ENCODE peak calls at places on chromosomes 1 and 21, in eight cellular contexts. I is AG04450; J is esophagus muscularis mucosa; O is CD8-positive, alpha-beta T cell; G is RWPE1; Y is colonic mucosa; D is AG10803; E is mesothelial cell of epicardium. K is an unnamed sample.

GRCh38 chr1:119010201-119010600 is 22.1 kb upstream of the TBX15 start:
- DNase-seq in I (no peak), J (no peak), O (no peak), G (no peak), Y (no peak), D (peak), E (no peak), K (no peak)

GRCh38 chr1:234753979-234754378 is 144.0 kb upstream of the IRF2BP2 start:
- DNase-seq in I (no peak), J (no peak), O (no peak), G (no peak), Y (no peak), D (no peak), E (no peak), K (no peak)

GRCh38 chr1:221698579-221699349 is 43.1 kb downstream of the DUSP10 start:
- DNase-seq in I (no peak), J (no peak), O (no peak), G (no peak), Y (no peak), D (peak), E (no peak), K (no peak)

GRCh38 chr21:43824250-43824882 is 35.0 kb downstream of the RRP1 start:
- DNase-seq in I (peak), J (no peak), O (no peak), G (no peak), Y (no peak), D (peak), E (no peak), K (no peak)

GRCh38 chr1:53341521-53341895 is 13.6 kb upstream of the LRP8 start:
- DNase-seq in I (no peak), J (peak), O (peak), G (no peak), Y (no peak), D (no peak), E (peak), K (no peak)

GRCh38 chr1:185309566-185309965 is 7.5 kb downstream of the IVNS1ABP start:
- DNase-seq in I (no peak), J (no peak), O (no peak), G (no peak), Y (no peak), D (no peak), E (no peak), K (no peak)

GRCh38 chr1:201456499-201457309 is 12.3 kb downstream of the PHLDA3 start:
- DNase-seq in I (peak), J (no peak), O (no peak), G (peak), Y (peak), D (peak), E (no peak), K (no peak)

GRCh38 chr1:182568647-182569284 is 20.3 kb downstream of the RNASEL start:
- DNase-seq in I (no peak), J (no peak), O (no peak), G (no peak), Y (peak), D (no peak), E (no peak), K (no peak)

GRCh38 chr1:220767312-220768126 is 19.2 kb upstream of the MTARC1 start:
- DNase-seq in I (peak), J (no peak), O (no peak), G (no peak), Y (no peak), D (no peak), E (no peak), K (no peak)

GRCh38 chr1:6486433-6487011 is 4.9 kb downstream of the PLEKHG5 start:
- DNase-seq in I (peak), J (peak), O (peak), G (peak), Y (peak), D (peak), E (peak), K (peak)

GRCh38 chr1:22712502-22713271 is 2.0 kb downstream of the EPHB2 start:
- DNase-seq in I (no peak), J (no peak), O (no peak), G (peak), Y (no peak), D (no peak), E (no peak), K (no peak)

GRCh38 chr21:22120616-22121266 is 1122.5 kb downstream of the NCAM2 start:
- DNase-seq in I (no peak), J (no peak), O (no peak), G (no peak), Y (no peak), D (no peak), E (no peak), K (no peak)

GRCh38 chr21:45404726-45405270 is at the start of gene COL18A1:
- DNase-seq in I (no peak), J (no peak), O (peak), G (peak), Y (no peak), D (no peak), E (peak), K (no peak)

GRCh38 chr21:16420086-16420724 is 690.4 kb downstream of the USP25 start:
- DNase-seq in I (no peak), J (no peak), O (no peak), G (peak), Y (no peak), D (peak), E (peak), K (no peak)

GRCh38 chr21:34888569-34889286 is 160.4 kb downstream of the RUNX1 start:
- DNase-seq in I (peak), J (peak), O (peak), G (peak), Y (peak), D (peak), E (peak), K (peak)

GRCh38 chr1:163174524-163175437 is 27.9 kb downstream of the RGS5 start:
- DNase-seq in I (peak), J (no peak), O (peak), G (peak), Y (peak), D (peak), E (peak), K (peak)

GRCh38 chr1:154326546-154327465 is 1.5 kb downstream of the ATP8B2 start:
- DNase-seq in I (no peak), J (peak), O (no peak), G (peak), Y (peak), D (peak), E (no peak), K (no peak)

GRCh38 chr21:33492571-33492970 is 1.1 kb upstream of the DNAJC28 start:
- DNase-seq in I (no peak), J (no peak), O (no peak), G (peak), Y (no peak), D (peak), E (no peak), K (no peak)

GRCh38 chr1:17913326-17914115 is 158.4 kb downstream of the ACTL8 start:
- DNase-seq in I (no peak), J (no peak), O (no peak), G (no peak), Y (no peak), D (no peak), E (no peak), K (no peak)

GRCh38 chr1:201250326-201251011 is 32.8 kb upstream of the PKP1 start:
- DNase-seq in I (no peak), J (peak), O (peak), G (no peak), Y (no peak), D (no peak), E (peak), K (no peak)

GRCh38 chr1:79899914-79900313 is 893.4 kb upstream of the ADGRL4 start:
- DNase-seq in I (peak), J (no peak), O (no peak), G (peak), Y (no peak), D (peak), E (no peak), K (no peak)

GRCh38 chr1:234957330-234958065 is 171.1 kb downstream of the TOMM20 start:
- DNase-seq in I (peak), J (no peak), O (no peak), G (peak), Y (peak), D (peak), E (no peak), K (peak)

GRCh38 chr1:198948895-198949659 is 310.2 kb downstream of the PTPRC start:
- DNase-seq in I (no peak), J (no peak), O (no peak), G (no peak), Y (no peak), D (no peak), E (no peak), K (no peak)

GRCh38 chr21:17585875-17586450 is 26.7 kb downstream of the BTG3 start:
- DNase-seq in I (no peak), J (no peak), O (no peak), G (peak), Y (peak), D (peak), E (no peak), K (no peak)

GRCh38 chr1:208235983-208236761 is 8.0 kb downstream of the PLXNA2 start:
- DNase-seq in I (no peak), J (peak), O (no peak), G (no peak), Y (peak), D (peak), E (no peak), K (no peak)

GRCh38 chr1:84300991-84301758 is at the start of gene SAMD13:
- DNase-seq in I (peak), J (no peak), O (peak), G (peak), Y (peak), D (peak), E (peak), K (no peak)

GRCh38 chr1:163412216-163412615 is 90.5 kb downstream of the NUF2 start:
- DNase-seq in I (no peak), J (no peak), O (no peak), G (no peak), Y (no peak), D (no peak), E (no peak), K (no peak)

GRCh38 chr1:29379438-29380073 is 143.2 kb downstream of the PTPRU start:
- DNase-seq in I (no peak), J (no peak), O (no peak), G (no peak), Y (no peak), D (peak), E (peak), K (peak)

GRCh38 chr1:48105167-48105566 is 108.0 kb upstream of the TRABD2B start:
- DNase-seq in I (no peak), J (no peak), O (no peak), G (no peak), Y (no peak), D (no peak), E (no peak), K (no peak)

GRCh38 chr1:110948038-110948810 is 15.5 kb downstream of the LRIF1 start:
- DNase-seq in I (no peak), J (no peak), O (no peak), G (peak), Y (no peak), D (peak), E (no peak), K (no peak)

GRCh38 chr1:8985915-8986813 is 40.1 kb downstream of the SLC2A7 start:
- DNase-seq in I (peak), J (no peak), O (no peak), G (peak), Y (peak), D (peak), E (no peak), K (no peak)

GRCh38 chr21:41837756-41838297 is 41.3 kb downstream of the PRDM15 start:
- DNase-seq in I (no peak), J (no peak), O (no peak), G (no peak), Y (no peak), D (no peak), E (no peak), K (no peak)

GRCh38 chr1:228767636-228768344 is 32.5 kb downstream of the RHOU start:
- DNase-seq in I (no peak), J (no peak), O (no peak), G (no peak), Y (no peak), D (no peak), E (no peak), K (no peak)

GRCh38 chr1:39170731-39171375 is 33.6 kb upstream of the MACF1 start:
- DNase-seq in I (no peak), J (no peak), O (no peak), G (no peak), Y (no peak), D (no peak), E (no peak), K (no peak)

GRCh38 chr1:39485046-39485803 is 6.2 kb upstream of the BMP8A start:
- DNase-seq in I (no peak), J (no peak), O (no peak), G (no peak), Y (no peak), D (no peak), E (no peak), K (no peak)

GRCh38 chr1:27367160-27367650 is 444 bp upstream of the MAP3K6 start:
- DNase-seq in I (no peak), J (no peak), O (no peak), G (no peak), Y (no peak), D (no peak), E (no peak), K (no peak)

GRCh38 chr1:27372022-27372807 is 2.4 kb downstream of the FCN3 start:
- DNase-seq in I (no peak), J (no peak), O (no peak), G (no peak), Y (no peak), D (no peak), E (no peak), K (no peak)

GRCh38 chr1:27366113-27366410 is 699 bp downstream of the MAP3K6 start:
- DNase-seq in I (no peak), J (peak), O (peak), G (peak), Y (peak), D (peak), E (peak), K (peak)

GRCh38 chr1:27366411-27367159 is at the start of gene MAP3K6:
- DNase-seq in I (peak), J (peak), O (no peak), G (peak), Y (peak), D (peak), E (peak), K (peak)

GRCh38 chr1:27368872-27369703 is 2.3 kb upstream of the MAP3K6 start:
- DNase-seq in I (no peak), J (no peak), O (no peak), G (no peak), Y (no peak), D (peak), E (no peak), K (no peak)
- TF ChIP-seq CTCF in I (peak), J (no peak), O (no peak), G (no peak), Y (no peak), D (peak), E (no peak), K (peak)

GRCh38 chr1:156746716-156747631 is 4.5 kb downstream of the HDGF start:
- DNase-seq in I (peak), J (peak), O (peak), G (peak), Y (peak), D (peak), E (peak), K (peak)
- TF ChIP-seq CTCF in I (peak), J (peak), O (no peak), G (no peak), Y (no peak), D (peak), E (no peak), K (peak)

DNA sequence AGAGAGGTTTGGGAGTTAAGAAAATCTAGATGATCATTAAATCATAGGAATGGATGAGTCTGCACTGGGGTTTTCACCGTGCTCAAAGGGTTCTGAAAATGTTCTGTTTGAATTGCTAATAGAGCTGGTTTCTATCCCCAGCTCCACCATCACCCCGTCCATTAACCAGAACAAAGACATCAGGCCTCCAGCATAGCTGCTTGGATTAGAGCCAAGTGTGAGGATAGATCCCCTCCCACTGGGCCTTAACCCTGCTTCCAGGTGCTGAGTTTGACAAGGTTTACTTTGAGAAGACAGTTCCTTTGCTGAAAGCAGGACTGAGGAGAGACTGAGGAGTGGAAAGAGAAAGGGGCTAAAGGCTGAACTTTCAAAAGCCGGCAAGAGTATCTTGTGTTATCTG is 48.3 kb downstream of the MPZL1 start:
- DNase-seq in I (no peak), J (no peak), O (no peak), G (no peak), Y (no peak), D (no peak), E (no peak), K (no peak)
- TF ChIP-seq CTCF in I (no peak), J (no peak), O (no peak), G (no peak), Y (no peak), D (no peak), E (no peak), K (no peak)

GRCh38 chr1:44784094-44785026 is 3.6 kb downstream of the BEST4 start:
- DNase-seq in I (no peak), J (no peak), O (no peak), G (no peak), Y (no peak), D (no peak), E (no peak), K (peak)
- TF ChIP-seq CTCF in I (no peak), J (no peak), O (no peak), G (no peak), Y (no peak), D (peak), E (no peak), K (peak)

DNA sequence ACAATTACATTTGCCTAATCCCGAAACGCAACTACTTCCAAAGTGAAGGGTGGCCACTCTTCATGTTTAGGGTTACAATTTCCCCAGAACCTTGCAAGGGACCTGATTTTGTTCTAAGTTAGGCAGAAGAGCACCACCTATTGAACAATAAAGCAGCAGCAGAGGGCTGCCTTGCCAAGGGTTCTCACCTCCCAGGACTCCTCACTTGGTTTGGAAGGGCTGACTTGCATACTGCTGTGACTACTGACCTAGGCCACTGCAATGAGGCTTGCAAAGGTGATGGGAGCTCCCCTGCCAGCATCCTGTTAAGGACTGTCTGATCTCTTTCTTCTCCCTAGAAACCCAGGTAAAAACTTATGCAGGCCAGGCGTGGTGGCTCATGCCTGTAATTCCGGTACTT is 14.2 kb downstream of the MTOR start:
- DNase-seq in I (no peak), J (no peak), O (no peak), G (no peak), Y (no peak), D (no peak), E (no peak), K (no peak)
- TF ChIP-seq CTCF in I (no peak), J (no peak), O (no peak), G (no peak), Y (no peak), D (no peak), E (no peak), K (no peak)

DNA sequence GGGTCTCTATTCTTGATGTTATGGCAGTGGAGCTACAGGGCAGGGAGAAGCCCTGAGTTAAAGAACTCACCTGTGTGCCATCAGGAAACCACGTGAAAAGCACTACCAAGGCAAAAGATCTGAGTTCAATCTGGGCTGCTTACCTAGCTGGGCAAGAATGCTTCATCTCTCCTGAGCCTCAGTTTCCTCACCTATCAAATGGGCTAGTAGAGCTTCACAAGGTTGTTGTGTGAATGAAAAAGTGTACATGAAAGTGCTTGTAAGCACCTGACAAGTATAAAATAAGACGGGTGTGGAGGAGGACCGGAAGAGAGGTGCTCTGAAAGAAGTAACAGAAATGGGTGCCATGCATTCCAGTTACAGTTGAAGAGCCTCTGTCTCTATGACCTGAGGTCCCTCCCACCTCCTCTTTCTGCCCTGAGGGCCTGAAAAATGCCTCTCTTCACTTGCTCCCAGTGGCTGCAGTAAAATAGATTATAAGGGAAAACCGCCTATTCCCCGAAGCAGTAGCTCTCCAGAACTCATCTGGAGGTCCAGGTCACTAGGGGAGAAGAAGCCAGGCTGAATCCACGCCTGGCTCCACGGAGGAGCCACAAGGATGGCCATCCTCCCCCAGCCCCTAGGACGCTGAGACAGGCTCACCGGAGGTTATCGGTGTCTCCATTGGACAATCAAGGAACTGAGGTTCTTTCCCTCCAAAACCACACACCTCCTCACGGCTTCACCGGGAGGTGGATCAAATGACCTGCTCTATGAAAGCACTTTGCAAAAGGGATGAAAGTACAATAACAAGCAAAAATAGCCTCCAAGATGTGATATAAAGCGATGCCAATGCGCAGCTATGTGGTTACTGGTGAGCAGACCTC is 1.4 kb downstream of the GPR161 start:
- DNase-seq in I (no peak), J (peak), O (no peak), G (no peak), Y (no peak), D (peak), E (no peak), K (no peak)
- TF ChIP-seq CTCF in I (no peak), J (no peak), O (no peak), G (no peak), Y (no peak), D (no peak), E (no peak), K (no peak)

K was measured in progenitor cell of endocrine pancreas.